ENCODE peak calls at places on chromosomes 13 and 19, in eight cellular contexts. R is cardiac muscle cell, P is uterus, F is psoas muscle, H is fibroblast of pulmonary artery, Z is A673, X is GM13976, B is HFF-Myc. M is an unnamed sample.

GRCh38 chr13:108437496-108437895 is 168.0 kb downstream of the TNFSF13B start:
- DNase-seq in R (no peak), P (no peak), F (no peak), H (no peak), Z (no peak), X (no peak), B (no peak), M (no peak)

GRCh38 chr19:44007473-44007872 is 4.7 kb downstream of the ZNF230 start:
- DNase-seq in R (no peak), P (no peak), F (no peak), H (no peak), Z (no peak), X (no peak), B (no peak), M (no peak)

GRCh38 chr13:67101730-67102467 is 128.2 kb downstream of the PCDH9 start:
- DNase-seq in R (no peak), P (no peak), F (no peak), H (no peak), Z (no peak), X (no peak), B (no peak), M (no peak)

GRCh38 chr13:100879255-100879654 is 204.7 kb upstream of the TMTC4 start:
- DNase-seq in R (no peak), P (no peak), F (no peak), H (no peak), Z (no peak), X (no peak), B (no peak), M (no peak)

GRCh38 chr13:111027481-111028439 is 87.3 kb upstream of the ARHGEF7 start:
- DNase-seq in R (no peak), P (no peak), F (no peak), H (no peak), Z (no peak), X (no peak), B (no peak), M (peak; percentile 32)

GRCh38 chr13:94617389-94618000 is 15.8 kb downstream of the GPR180 start:
- DNase-seq in R (peak; percentile 37), P (no peak), F (no peak), H (peak; percentile 43), Z (peak; percentile 55), X (peak; percentile 21), B (no peak), M (no peak)

GRCh38 chr13:32881792-32882175 is 134.4 kb upstream of the KL start:
- DNase-seq in R (no peak), P (no peak), F (no peak), H (no peak), Z (no peak), X (no peak), B (no peak), M (no peak)

GRCh38 chr13:73261739-73262216 is 203.0 kb downstream of the KLF5 start:
- DNase-seq in R (peak; percentile 40), P (no peak), F (no peak), H (peak; percentile 76), Z (no peak), X (no peak), B (no peak), M (no peak)

GRCh38 chr13:31267126-31267784 is 67.5 kb downstream of the B3GLCT start:
- DNase-seq in R (peak; percentile 13), P (no peak), F (no peak), H (no peak), Z (no peak), X (no peak), B (no peak), M (no peak)

GRCh38 chr19:17394891-17395415 is 957 bp upstream of the CCDC194 start:
- DNase-seq in R (peak; percentile 84), P (no peak), F (peak; percentile 78), H (peak; percentile 71), Z (peak; percentile 84), X (peak; percentile 83), B (no peak), M (no peak)

GRCh38 chr13:68551701-68552522 is 1321.8 kb upstream of the PCDH9 start:
- DNase-seq in R (no peak), P (no peak), F (no peak), H (no peak), Z (no peak), X (no peak), B (no peak), M (no peak)

GRCh38 chr19:43778651-43779050 is 2.1 kb downstream of the KCNN4 start:
- DNase-seq in R (no peak), P (no peak), F (no peak), H (no peak), Z (no peak), X (no peak), B (no peak), M (no peak)

GRCh38 chr19:13899912-13900584 is 5.9 kb downstream of the BRME1 start:
- DNase-seq in R (no peak), P (no peak), F (no peak), H (no peak), Z (no peak), X (no peak), B (no peak), M (peak; percentile 31)

GRCh38 chr19:42135836-42136235 is 3.6 kb upstream of the POU2F2 start:
- DNase-seq in R (no peak), P (no peak), F (no peak), H (no peak), Z (no peak), X (no peak), B (no peak), M (no peak)

GRCh38 chr13:42229287-42229686 is 42.7 kb upstream of the AKAP11 start:
- DNase-seq in R (no peak), P (no peak), F (no peak), H (peak; percentile 18), Z (no peak), X (no peak), B (no peak), M (no peak)

GRCh38 chr13:30148171-30148754 is 159.1 kb downstream of the KATNAL1 start:
- DNase-seq in R (no peak), P (no peak), F (no peak), H (no peak), Z (no peak), X (no peak), B (no peak), M (no peak)

GRCh38 chr13:50722437-50723125 is 120.9 kb downstream of the DLEU7 start:
- DNase-seq in R (no peak), P (no peak), F (no peak), H (no peak), Z (no peak), X (no peak), B (no peak), M (no peak)

DNA sequence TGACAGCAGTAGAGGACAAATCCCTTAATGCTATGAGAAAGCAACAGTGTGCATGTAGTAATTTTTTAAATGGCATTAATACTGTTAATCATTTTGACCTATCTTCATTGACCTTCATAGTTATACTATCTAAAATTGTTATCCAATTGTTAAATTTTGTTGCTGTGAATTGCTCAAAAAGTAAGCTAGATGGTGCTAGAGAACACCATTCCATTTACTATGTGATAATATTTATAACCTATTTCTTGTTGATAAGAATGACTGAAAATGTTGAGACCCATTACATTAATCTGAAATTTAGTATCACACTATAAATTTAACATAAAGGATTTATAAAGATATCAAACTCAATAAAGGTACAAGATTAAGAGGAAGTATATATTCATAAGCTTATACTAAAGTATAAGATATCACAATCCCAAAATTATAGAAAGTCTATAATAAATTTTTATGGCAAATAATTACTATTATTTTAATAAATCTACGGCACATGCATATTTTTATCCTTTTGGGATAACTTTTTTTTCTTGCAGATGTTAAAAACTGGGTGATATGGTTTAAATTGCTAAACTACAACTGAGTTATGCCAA is 1573.3 kb downstream of the PCDH9 start:
- DNase-seq in R (peak; percentile 47), P (no peak), F (no peak), H (peak; percentile 60), Z (peak; percentile 13), X (no peak), B (no peak), M (no peak)
- TF ChIP-seq CTCF in R (peak; percentile 67), P (no peak), F (peak; percentile 14), H (peak; percentile 67), Z (peak; percentile 65), X (no peak), B (no peak), M (peak; percentile 81)

DNA sequence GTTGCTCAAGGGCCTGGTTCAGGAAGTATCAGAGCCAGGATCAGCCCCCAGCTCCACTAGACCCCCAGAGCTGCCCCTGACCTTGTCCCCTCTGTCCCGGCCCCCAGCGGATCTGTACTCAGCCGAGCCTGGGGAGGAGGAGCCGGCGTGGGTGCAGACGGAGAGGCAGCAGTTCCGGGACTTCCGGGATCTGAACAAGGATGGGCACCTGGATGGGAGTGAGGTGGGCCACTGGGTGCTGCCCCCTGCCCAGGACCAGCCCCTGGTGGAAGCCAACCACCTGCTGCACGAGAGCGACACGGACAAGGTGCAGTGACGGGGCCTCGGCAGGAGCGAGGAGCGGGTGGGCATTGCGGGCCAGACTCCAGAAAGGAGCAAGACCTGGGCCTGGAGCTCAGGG is 14.6 kb downstream of the RCN3 start:
- DNase-seq in R (no peak), P (no peak), F (no peak), H (no peak), Z (no peak), X (peak; percentile 10), B (no peak), M (no peak)
- TF ChIP-seq CTCF in R (no peak), P (no peak), F (no peak), H (no peak), Z (no peak), X (no peak), B (no peak), M (no peak)

DNA sequence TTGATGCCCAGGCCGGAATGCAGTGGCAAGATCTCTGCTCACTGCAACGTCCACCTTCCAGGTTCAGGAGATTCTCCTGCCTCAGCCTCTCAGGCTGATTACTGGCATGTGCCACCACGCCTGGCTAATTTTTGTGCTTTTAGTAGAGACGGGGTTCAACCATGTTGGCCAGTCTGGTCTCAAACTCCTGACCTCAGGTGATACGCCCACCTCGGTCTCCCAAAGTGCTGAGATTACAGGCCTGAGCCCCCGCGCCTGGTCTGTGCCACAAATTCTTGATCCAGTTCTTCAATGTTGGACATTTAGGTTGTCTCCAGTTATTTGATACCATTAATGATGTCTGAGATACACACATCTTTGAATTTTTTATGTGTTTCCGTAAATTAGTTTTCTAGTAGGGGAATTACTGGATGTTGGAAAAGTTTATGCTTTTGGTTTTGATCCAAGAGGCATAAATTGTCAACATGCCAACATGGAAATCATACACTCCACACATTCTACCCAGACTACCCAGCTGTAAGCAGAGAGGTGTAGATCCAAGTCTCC is 525 bp upstream of the COG3 start:
- DNase-seq in R (no peak), P (peak; percentile 19), F (no peak), H (no peak), Z (no peak), X (no peak), B (no peak), M (no peak)
- TF ChIP-seq CTCF in R (no peak), P (peak; percentile 42), F (no peak), H (peak; percentile 53), Z (no peak), X (no peak), B (no peak), M (no peak)

GRCh38 chr13:25570185-25570584 is 198.4 kb downstream of the ATP8A2 start:
- DNase-seq in R (no peak), P (no peak), F (no peak), H (no peak), Z (no peak), X (no peak), B (no peak), M (no peak)

GRCh38 chr13:25571237-25571636 is 199.5 kb downstream of the ATP8A2 start:
- DNase-seq in R (no peak), P (no peak), F (no peak), H (no peak), Z (no peak), X (no peak), B (no peak), M (no peak)

GRCh38 chr13:25575562-25575961 is 203.8 kb downstream of the ATP8A2 start:
- DNase-seq in R (no peak), P (no peak), F (no peak), H (no peak), Z (no peak), X (no peak), B (no peak), M (no peak)

GRCh38 chr13:25574437-25575426 is 203.0 kb downstream of the ATP8A2 start:
- DNase-seq in R (peak; percentile 90), P (peak; percentile 22), F (peak; percentile 68), H (peak; percentile 90), Z (peak; percentile 91), X (peak; percentile 52), B (peak; percentile 64), M (peak; percentile 62)
- TF ChIP-seq CTCF in R (peak; percentile 89), P (peak; percentile 52), F (peak; percentile 89), H (peak; percentile 96), Z (peak; percentile 93), X (peak; percentile 78), B (peak; percentile 84), M (peak; percentile 87)